ENCODE peak calls at places on chromosome 15, in nine cellular contexts. Z, W, X, U, G, C, S, I and N are unnamed samples.

GRCh38 chr15:80095959-80096358 is 36.5 kb downstream of the ZFAND6 start:
- DNase-seq in Z (no peak), W (no peak), U (no peak), C (no peak), X (no peak), I (no peak), G (no peak), S (no peak), N (no peak)

GRCh38 chr15:78875107-78875914 is 2.6 kb downstream of the MORF4L1 start:
- DNase-seq in U (no peak), G (no peak), I (no peak), W (no peak), S (no peak), C (no peak), Z (no peak), X (no peak), N (no peak)

GRCh38 chr15:96494530-96494929 is 164.0 kb downstream of the NR2F2 start:
- DNase-seq in G (no peak), C (no peak), I (no peak), W (no peak), S (no peak), X (no peak), U (no peak), Z (no peak), N (no peak)

GRCh38 chr15:34271493-34271892 is 46.7 kb downstream of the EMC4 start:
- DNase-seq in U (peak; percentile 56), S (no peak), C (no peak), W (peak; percentile 20), Z (no peak), X (no peak), G (peak; percentile 75), I (peak; percentile 69), N (no peak)

GRCh38 chr15:54840999-54841398 is 355.7 kb downstream of the RSL24D1 start:
- DNase-seq in Z (no peak), S (no peak), C (no peak), X (no peak), I (no peak), G (no peak), U (no peak), W (no peak), N (no peak)

GRCh38 chr15:61228025-61228901 is 839 bp downstream of the RORA start:
- DNase-seq in W (no peak), G (no peak), S (no peak), Z (peak; percentile 20), X (no peak), I (peak; percentile 23), U (peak; percentile 40), C (no peak), N (peak; percentile 33)

GRCh38 chr15:32786906-32787305 is 69.1 kb downstream of the GREM1 start:
- DNase-seq in S (no peak), U (no peak), I (no peak), C (no peak), G (no peak), X (no peak), W (no peak), Z (no peak), N (no peak)

GRCh38 chr15:67138946-67139855 is 73.8 kb downstream of the SMAD3 start:
- DNase-seq in Z (no peak), G (no peak), W (no peak), I (no peak), C (peak; percentile 88), X (peak; percentile 67), U (peak; percentile 36), S (no peak), N (no peak)

GRCh38 chr15:34436956-34437442 is 609 bp downstream of the GOLGA8A start:
- DNase-seq in G (no peak), I (peak; percentile 37), W (no peak), U (peak; percentile 25), X (no peak), Z (peak; percentile 78), C (peak; percentile 16), S (peak; percentile 48), N (peak; percentile 79)

GRCh38 chr15:22262613-22263020 is 182.3 kb downstream of the OR4M2 start:
- DNase-seq in S (no peak), I (no peak), Z (no peak), X (no peak), G (no peak), C (peak; percentile 46), W (no peak), U (no peak), N (no peak)

GRCh38 chr15:86756688-86757087 is 677.0 kb downstream of the AGBL1 start:
- DNase-seq in W (no peak), Z (no peak), G (no peak), S (no peak), X (no peak), C (no peak), U (no peak), I (no peak), N (no peak)

GRCh38 chr15:92226020-92226612 is 167.6 kb upstream of the ST8SIA2 start:
- DNase-seq in I (no peak), Z (peak; percentile 15), S (no peak), U (peak; percentile 2), C (peak; percentile 26), G (peak; percentile 14), X (no peak), W (no peak), N (peak; percentile 15)

GRCh38 chr15:72604794-72605193 is 49.7 kb upstream of the GOLGA6B start:
- DNase-seq in I (no peak), G (no peak), X (no peak), Z (no peak), U (no peak), S (no peak), W (no peak), C (no peak), N (no peak)

GRCh38 chr15:91922701-91923279 is 69.3 kb downstream of the SLCO3A1 start:
- DNase-seq in S (no peak), Z (no peak), I (no peak), X (no peak), G (no peak), U (no peak), W (no peak), C (peak; percentile 25), N (no peak)

GRCh38 chr15:56491110-56491722 is 26.3 kb upstream of the MNS1 start:
- DNase-seq in C (peak; percentile 70), I (peak; percentile 56), Z (peak; percentile 71), X (peak; percentile 66), W (no peak), U (peak; percentile 89), S (peak; percentile 82), G (peak; percentile 49), N (peak; percentile 70)

GRCh38 chr15:101370330-101371024 is 75.4 kb upstream of the SNRPA1 start:
- DNase-seq in Z (no peak), S (no peak), U (no peak), X (no peak), G (no peak), C (no peak), I (no peak), W (no peak), N (no peak)

GRCh38 chr15:50235794-50236193 is 29.7 kb downstream of the HDC start:
- DNase-seq in I (no peak), G (no peak), W (no peak), C (no peak), Z (no peak), U (peak; percentile 54), S (no peak), X (no peak), N (no peak)

DNA sequence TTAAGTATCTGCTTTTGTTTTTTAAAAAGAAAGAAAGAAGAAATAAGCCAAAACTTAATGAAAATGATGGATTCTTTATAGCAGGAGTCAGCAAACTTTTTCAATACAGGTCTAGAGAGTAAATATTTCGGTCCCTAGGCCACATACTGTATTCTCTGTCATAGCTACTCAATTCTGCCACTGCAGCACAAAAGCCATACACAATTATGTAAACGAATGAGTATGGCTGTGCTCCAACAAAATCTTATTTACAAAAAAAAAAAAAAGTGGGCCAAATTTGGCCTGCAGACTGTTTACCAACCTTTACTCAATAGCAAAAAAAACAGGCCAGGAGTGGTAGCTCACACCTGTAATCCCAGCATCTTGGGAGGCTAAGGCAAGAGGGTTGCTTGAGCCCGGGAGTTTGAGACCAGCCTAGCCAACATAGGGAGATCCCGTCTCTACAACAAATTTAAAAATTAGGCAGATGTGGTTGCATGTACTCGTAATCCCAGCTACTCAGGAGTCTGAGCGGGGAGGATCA is 41.1 kb downstream of the TTBK2 start:
- DNase-seq in Z (no peak), G (no peak), W (no peak), C (peak; percentile 4), U (no peak), I (no peak), X (peak; percentile 12), S (no peak), N (no peak)
- TF ChIP-seq CTCF in Z (no peak), G (no peak), W (no peak), C (no peak), U (no peak), I (no peak), X (no peak), S (no peak), N (no peak)

GRCh38 chr15:89201465-89202005 is 19.8 kb downstream of the RLBP1 start:
- DNase-seq in S (no peak), Z (no peak), C (no peak), W (no peak), I (no peak), U (no peak), X (no peak), G (no peak), N (no peak)
- TF ChIP-seq CTCF in S (no peak), Z (no peak), C (no peak), W (no peak), I (no peak), U (no peak), X (no peak), G (no peak), N (no peak)

DNA sequence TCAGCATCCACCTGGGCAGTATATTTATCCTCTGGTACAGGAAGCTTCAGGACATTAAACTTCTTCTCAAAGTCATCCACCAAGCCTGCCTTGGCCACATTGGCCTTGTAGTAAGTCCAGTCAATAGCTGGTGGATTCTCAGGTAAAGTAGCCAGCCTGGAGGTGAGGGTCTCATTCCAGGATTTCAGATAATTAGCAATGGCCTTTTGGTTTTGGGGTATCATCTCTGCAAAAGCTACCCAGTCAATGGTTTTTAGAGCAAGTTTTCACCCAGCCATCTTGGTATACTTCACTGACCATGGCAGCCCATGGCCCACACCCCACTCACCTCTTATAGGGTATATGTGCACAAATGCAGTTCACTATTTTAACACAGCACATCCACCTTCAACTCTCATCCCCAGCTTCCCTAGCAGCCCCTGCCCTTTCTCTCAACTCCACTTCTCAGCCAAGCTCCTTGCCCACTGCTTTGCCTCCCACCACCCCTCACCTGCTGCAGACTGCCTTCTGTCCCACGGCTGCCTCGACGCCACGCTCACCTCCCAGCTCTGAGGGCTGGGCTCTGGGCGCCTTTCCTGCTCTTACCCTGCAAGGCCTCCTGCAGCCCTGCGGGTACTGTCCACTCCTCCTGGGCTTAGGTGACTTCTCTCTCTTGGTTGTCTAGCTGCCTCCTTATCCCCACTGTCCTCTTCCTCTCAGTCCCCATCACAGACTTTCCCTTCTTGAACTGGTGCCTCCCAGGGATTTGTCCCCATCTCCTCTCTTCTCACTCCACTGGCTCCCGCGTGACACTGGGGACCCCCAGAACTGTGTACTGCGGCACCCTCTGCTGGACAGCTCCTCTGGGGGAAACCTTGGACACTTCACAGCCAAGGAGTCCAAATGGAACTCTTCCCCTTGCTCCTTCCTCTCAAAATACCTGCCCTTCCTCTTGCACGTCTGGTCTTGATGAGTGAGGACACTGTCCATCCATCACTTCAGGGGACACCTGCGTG is 1.7 kb upstream of the TGM5 start:
- DNase-seq in U (peak; percentile 22), G (no peak), I (no peak), S (no peak), C (no peak), X (no peak), W (no peak), Z (peak; percentile 52), N (peak; percentile 50)
- TF ChIP-seq CTCF in U (peak; percentile 46), G (peak; percentile 59), I (peak; percentile 2), S (no peak), C (no peak), X (no peak), W (no peak), Z (peak; percentile 47), N (peak; percentile 77)

GRCh38 chr15:48336940-48337339 is 5.7 kb downstream of the DUT start:
- DNase-seq in U (peak; percentile 13), I (no peak), X (no peak), C (no peak), W (no peak), G (no peak), S (no peak), Z (peak; percentile 29), N (no peak)
- TF ChIP-seq CTCF in U (peak; percentile 29), I (peak; percentile 26), X (no peak), C (no peak), W (no peak), G (peak; percentile 34), S (no peak), Z (no peak), N (peak; percentile 48)